ENCODE peak calls at places on chromosome 13, in four cellular contexts. L is K562, N is H1, V is WTC11. P is an unnamed sample.

GRCh38 chr13:44312898-44313551 is 60.6 kb upstream of the SERP2 start:
- DNase-seq in L (no peak), N (no peak), V (no peak), P (no peak)

GRCh38 chr13:39506559-39507390 is 96.2 kb downstream of the LHFPL6 start:
- DNase-seq in L (no peak), N (no peak), V (no peak), P (no peak)

GRCh38 chr13:53254495-53254894 is 225.9 kb downstream of the OLFM4 start:
- DNase-seq in L (peak; percentile 4), N (no peak), V (no peak), P (no peak)

GRCh38 chr13:34849406-34849805 is 92.7 kb upstream of the NBEA start:
- DNase-seq in L (no peak), N (no peak), V (no peak), P (no peak)

GRCh38 chr13:48655291-48655690 is 1.6 kb downstream of the CYSLTR2 start:
- DNase-seq in L (no peak), N (no peak), V (no peak), P (no peak)

GRCh38 chr13:46100191-46100877 is 4.5 kb downstream of the CPB2 start:
- DNase-seq in L (no peak), N (no peak), V (no peak), P (no peak)

GRCh38 chr13:21069561-21070004 is 8.2 kb upstream of the LATS2 start:
- DNase-seq in L (no peak), N (no peak), V (no peak), P (no peak)

GRCh38 chr13:88704600-88705275 is 1033.6 kb downstream of the SLITRK5 start:
- DNase-seq in L (no peak), N (no peak), V (no peak), P (no peak)

GRCh38 chr13:59531571-59532091 is 632.1 kb downstream of the DIAPH3 start:
- DNase-seq in L (peak; percentile 11), N (peak; percentile 50), V (peak; percentile 43), P (no peak)

GRCh38 chr13:43094901-43095300 is 71.5 kb downstream of the DNAJC15 start:
- DNase-seq in L (no peak), N (no peak), V (no peak), P (no peak)

GRCh38 chr13:101139076-101139475 is 277.2 kb downstream of the NALCN start:
- DNase-seq in L (no peak), N (no peak), V (no peak), P (no peak)

GRCh38 chr13:28819046-28819747 is 942 bp upstream of the MTUS2 start:
- DNase-seq in L (peak; percentile 8), N (peak; percentile 76), V (peak; percentile 16), P (no peak)

GRCh38 chr13:113552786-113553540 is 31.6 kb upstream of the TFDP1 start:
- DNase-seq in L (no peak), N (peak; percentile 38), V (no peak), P (no peak)

GRCh38 chr13:73939071-73939380 is 195.2 kb downstream of the KLF12 start:
- DNase-seq in L (no peak), N (no peak), V (no peak), P (no peak)

GRCh38 chr13:41587490-41587889 is 130.1 kb downstream of the RGCC start:
- DNase-seq in L (no peak), N (peak; percentile 62), V (peak; percentile 38), P (no peak)
- TF ChIP-seq TEAD4 in L (no peak), N (no peak), V (no peak), P (no peak)

GRCh38 chr13:30715357-30715756 is 20.0 kb upstream of the ALOX5AP start:
- DNase-seq in L (no peak), N (no peak), V (no peak), P (no peak)

GRCh38 chr13:30714629-30715028 is 20.7 kb upstream of the ALOX5AP start:
- DNase-seq in L (no peak), N (no peak), V (no peak), P (no peak)

GRCh38 chr13:30711375-30711774 is 24.0 kb upstream of the ALOX5AP start:
- DNase-seq in L (no peak), N (no peak), V (no peak), P (no peak)

GRCh38 chr13:30711837-30712236 is 23.5 kb upstream of the ALOX5AP start:
- DNase-seq in L (no peak), N (no peak), V (no peak), P (no peak)

DNA sequence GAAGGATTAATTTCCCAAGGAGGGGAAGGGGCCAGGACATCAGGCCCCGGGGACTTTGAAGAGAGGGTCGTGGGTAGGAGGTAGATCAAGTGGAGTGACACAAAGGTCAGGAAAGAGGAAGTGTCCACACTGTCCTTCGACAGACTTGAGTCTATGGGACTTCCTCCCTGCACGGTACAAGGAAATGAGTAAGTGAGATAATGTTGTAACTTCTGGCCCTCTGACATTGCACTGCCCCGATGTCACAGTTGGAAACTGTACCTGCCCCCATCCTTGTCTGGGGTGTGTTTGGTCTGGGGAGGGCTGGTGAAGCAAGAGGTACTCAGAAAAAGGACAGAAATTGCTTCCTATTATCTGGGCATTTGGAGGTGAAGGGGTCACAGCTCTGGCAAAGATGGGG is 22.2 kb upstream of the ALOX5AP start:
- DNase-seq in L (no peak), N (no peak), V (no peak), P (no peak)
- TF ChIP-seq TEAD4 in L (no peak), N (no peak), V (no peak), P (no peak)

GRCh38 chr13:111936267-111936925 is 130.6 kb upstream of the SOX1 start:
- DNase-seq in L (no peak), N (peak; percentile 29), V (no peak), P (no peak)
- TF ChIP-seq TEAD4 in L (no peak), N (no peak), V (no peak), P (no peak)

DNA sequence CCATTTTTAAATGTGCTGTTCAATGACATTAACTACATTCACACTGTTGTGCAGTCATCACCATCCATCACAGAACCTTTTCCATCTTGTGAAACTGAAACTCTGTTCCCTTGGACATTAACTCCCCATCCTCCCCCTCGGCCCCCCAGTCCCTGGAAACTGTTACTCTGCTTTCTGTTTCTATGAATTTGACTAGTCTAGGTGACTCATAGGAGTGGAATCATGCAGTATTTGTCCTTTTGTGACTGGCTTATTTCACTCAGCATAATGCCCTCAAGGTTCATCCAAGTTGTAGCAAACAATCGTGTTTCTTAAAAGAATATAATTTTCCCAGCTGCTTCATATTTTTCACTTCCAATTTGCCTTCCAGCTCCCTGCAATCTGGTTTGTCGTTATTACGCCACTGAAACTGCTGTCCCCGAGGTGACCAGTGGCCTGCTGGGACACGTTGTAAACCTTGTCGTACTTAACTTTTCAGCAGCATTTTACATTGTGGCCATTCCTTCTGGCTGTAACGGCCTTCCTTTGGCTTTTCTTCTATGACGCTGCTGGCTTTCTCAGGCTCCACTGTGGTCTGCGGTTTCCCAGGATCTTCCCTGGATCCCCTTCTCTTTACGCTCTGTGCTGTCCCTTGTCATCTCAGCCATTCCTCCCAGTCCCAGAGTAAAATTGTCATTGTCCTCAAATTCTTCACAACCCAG is 74.0 kb downstream of the DHRS12 start:
- DNase-seq in L (no peak), N (no peak), V (no peak), P (no peak)
- TF ChIP-seq TEAD4 in L (no peak), N (no peak), V (no peak), P (peak; percentile 28)

GRCh38 chr13:110506859-110507566 is 54.5 kb downstream of the RAB20 start:
- DNase-seq in L (peak; percentile 55), N (no peak), V (no peak), P (no peak)
- TF ChIP-seq TEAD4 in L (peak; percentile 95), N (no peak), V (no peak), P (no peak)

GRCh38 chr13:37615271-37615670 is 16.7 kb upstream of the POSTN start:
- DNase-seq in L (no peak), N (no peak), V (no peak), P (no peak)
- TF ChIP-seq TEAD4 in L (no peak), N (no peak), V (no peak), P (no peak)

GRCh38 chr13:107585466-107585865 is 629.9 kb downstream of the LIG4 start:
- DNase-seq in L (no peak), N (no peak), V (no peak), P (no peak)
- TF ChIP-seq TEAD4 in L (no peak), N (no peak), V (no peak), P (no peak)

DNA sequence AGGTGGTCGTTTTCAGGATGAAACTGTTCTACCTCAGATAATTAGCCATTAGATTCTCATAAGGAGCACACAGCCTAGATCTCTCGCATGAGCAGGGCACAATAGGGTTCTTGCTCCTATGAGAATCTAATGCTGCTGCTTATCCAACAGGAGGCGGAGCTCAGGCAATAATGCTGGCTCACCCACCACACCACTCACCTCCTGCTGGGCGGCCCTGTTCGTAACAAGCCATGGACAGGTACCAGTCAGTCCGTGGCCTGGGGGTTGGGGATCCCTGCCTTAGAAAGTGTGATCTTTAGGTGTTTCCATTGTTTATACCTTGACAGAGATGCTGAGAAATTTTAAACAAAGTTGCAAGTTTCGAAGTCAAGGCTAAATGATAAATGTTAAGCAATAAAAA is 344.6 kb upstream of the HTR2A start:
- DNase-seq in L (no peak), N (no peak), V (peak; percentile 46), P (no peak)
- TF ChIP-seq TEAD4 in L (no peak), N (no peak), V (no peak), P (no peak)

P was measured in SK-N-SH.